ENCODE peak calls at places on chromosomes 1 and 21, in nine cellular contexts. One of them, this sample, is unnamed. For H3K9me3, the result is how much of the 10 kb centered on the place peaks cover.

GRCh38 chr1:56065729-56066128 is 513.6 kb downstream of the PLPP3 start:
- DNase-seq in transverse colon: no peak
- DNase-seq in kidney: no peak
- DNase-seq in heart right ventricle: no peak
- DNase-seq in heart left ventricle: no peak
- DNase-seq in cardiac muscle cell: no peak
- DNase-seq in IMR-90: no peak
- DNase-seq in CD8-positive, alpha-beta T cell: no peak
- DNase-seq in breast epithelium: no peak
- DNase-seq in this sample: no peak

GRCh38 chr1:24409535-24409934 is 4.0 kb downstream of the STPG1 start:
- DNase-seq in cardiac muscle cell: no peak
- DNase-seq in IMR-90: peak
- DNase-seq in heart left ventricle: no peak
- DNase-seq in breast epithelium: no peak
- DNase-seq in kidney: no peak
- DNase-seq in CD8-positive, alpha-beta T cell: no peak
- DNase-seq in transverse colon: no peak
- DNase-seq in heart right ventricle: no peak
- DNase-seq in this sample: no peak

GRCh38 chr1:156119503-156120209 is 5.1 kb downstream of the LMNA start:
- DNase-seq in CD8-positive, alpha-beta T cell: no peak
- DNase-seq in kidney: peak
- DNase-seq in heart right ventricle: no peak
- DNase-seq in breast epithelium: no peak
- DNase-seq in IMR-90: peak
- DNase-seq in transverse colon: peak
- DNase-seq in heart left ventricle: peak
- DNase-seq in cardiac muscle cell: no peak
- DNase-seq in this sample: peak

GRCh38 chr1:47738560-47739182 is 258.5 kb downstream of the TRABD2B start:
- DNase-seq in transverse colon: peak
- DNase-seq in cardiac muscle cell: peak
- DNase-seq in heart left ventricle: peak
- DNase-seq in IMR-90: peak
- DNase-seq in CD8-positive, alpha-beta T cell: no peak
- DNase-seq in breast epithelium: peak
- DNase-seq in kidney: peak
- DNase-seq in heart right ventricle: peak
- DNase-seq in this sample: peak

GRCh38 chr1:30569384-30569783 is 154.0 kb downstream of the MATN1 start:
- DNase-seq in IMR-90: no peak
- DNase-seq in heart right ventricle: no peak
- DNase-seq in transverse colon: no peak
- DNase-seq in breast epithelium: no peak
- DNase-seq in kidney: no peak
- DNase-seq in heart left ventricle: no peak
- DNase-seq in CD8-positive, alpha-beta T cell: no peak
- DNase-seq in cardiac muscle cell: no peak
- DNase-seq in this sample: no peak

GRCh38 chr1:65514083-65514482 is 93.6 kb downstream of the LEPR start:
- DNase-seq in transverse colon: no peak
- DNase-seq in breast epithelium: no peak
- DNase-seq in cardiac muscle cell: no peak
- DNase-seq in IMR-90: peak
- DNase-seq in heart left ventricle: no peak
- DNase-seq in CD8-positive, alpha-beta T cell: no peak
- DNase-seq in heart right ventricle: no peak
- DNase-seq in kidney: no peak
- DNase-seq in this sample: no peak

GRCh38 chr1:218164111-218164929 is 120.8 kb upstream of the RRP15 start:
- DNase-seq in breast epithelium: no peak
- DNase-seq in heart left ventricle: peak
- DNase-seq in CD8-positive, alpha-beta T cell: no peak
- DNase-seq in kidney: peak
- DNase-seq in heart right ventricle: peak
- DNase-seq in IMR-90: peak
- DNase-seq in cardiac muscle cell: peak
- DNase-seq in transverse colon: peak
- DNase-seq in this sample: peak

GRCh38 chr1:111212634-111213335 is 12.3 kb upstream of the DENND2D start:
- DNase-seq in heart right ventricle: no peak
- DNase-seq in breast epithelium: no peak
- DNase-seq in CD8-positive, alpha-beta T cell: no peak
- DNase-seq in cardiac muscle cell: no peak
- DNase-seq in kidney: no peak
- DNase-seq in transverse colon: no peak
- DNase-seq in heart left ventricle: no peak
- DNase-seq in IMR-90: no peak
- DNase-seq in this sample: no peak

GRCh38 chr1:147213271-147213670 is 11.9 kb downstream of the FMO5 start:
- DNase-seq in heart left ventricle: no peak
- DNase-seq in kidney: no peak
- DNase-seq in cardiac muscle cell: no peak
- DNase-seq in IMR-90: no peak
- DNase-seq in transverse colon: no peak
- DNase-seq in breast epithelium: no peak
- DNase-seq in CD8-positive, alpha-beta T cell: no peak
- DNase-seq in heart right ventricle: no peak
- DNase-seq in this sample: no peak

GRCh38 chr1:87450615-87451209 is 122.0 kb downstream of the LMO4 start:
- DNase-seq in transverse colon: peak
- DNase-seq in breast epithelium: no peak
- DNase-seq in kidney: no peak
- DNase-seq in heart left ventricle: no peak
- DNase-seq in CD8-positive, alpha-beta T cell: peak
- DNase-seq in cardiac muscle cell: no peak
- DNase-seq in IMR-90: no peak
- DNase-seq in heart right ventricle: no peak
- DNase-seq in this sample: no peak

GRCh38 chr1:37940299-37940947 is 6.4 kb downstream of the INPP5B start:
- DNase-seq in CD8-positive, alpha-beta T cell: no peak
- DNase-seq in cardiac muscle cell: no peak
- DNase-seq in breast epithelium: no peak
- DNase-seq in heart left ventricle: no peak
- DNase-seq in IMR-90: no peak
- DNase-seq in heart right ventricle: no peak
- DNase-seq in transverse colon: peak
- DNase-seq in kidney: no peak
- DNase-seq in this sample: no peak

GRCh38 chr1:186872356-186872755 is 43.6 kb downstream of the PLA2G4A start:
- DNase-seq in CD8-positive, alpha-beta T cell: no peak
- DNase-seq in kidney: no peak
- DNase-seq in heart left ventricle: no peak
- DNase-seq in cardiac muscle cell: no peak
- DNase-seq in breast epithelium: no peak
- DNase-seq in heart right ventricle: no peak
- DNase-seq in transverse colon: no peak
- DNase-seq in IMR-90: no peak
- DNase-seq in this sample: no peak

GRCh38 chr1:189619682-189620332 is 857.9 kb downstream of the BRINP3 start:
- DNase-seq in CD8-positive, alpha-beta T cell: no peak
- DNase-seq in heart right ventricle: no peak
- DNase-seq in breast epithelium: no peak
- DNase-seq in heart left ventricle: no peak
- DNase-seq in cardiac muscle cell: no peak
- DNase-seq in transverse colon: no peak
- DNase-seq in kidney: no peak
- DNase-seq in IMR-90: peak
- DNase-seq in this sample: peak

GRCh38 chr1:209048961-209049669 is 534.4 kb upstream of the CAMK1G start:
- DNase-seq in cardiac muscle cell: no peak
- DNase-seq in kidney: no peak
- DNase-seq in heart left ventricle: no peak
- DNase-seq in CD8-positive, alpha-beta T cell: no peak
- DNase-seq in breast epithelium: no peak
- DNase-seq in heart right ventricle: no peak
- DNase-seq in IMR-90: no peak
- DNase-seq in transverse colon: no peak
- DNase-seq in this sample: peak

GRCh38 chr1:45924736-45925135 is 121.3 kb downstream of the MAST2 start:
- DNase-seq in cardiac muscle cell: no peak
- DNase-seq in heart right ventricle: no peak
- DNase-seq in breast epithelium: no peak
- DNase-seq in IMR-90: peak
- DNase-seq in transverse colon: no peak
- DNase-seq in heart left ventricle: no peak
- DNase-seq in kidney: no peak
- DNase-seq in CD8-positive, alpha-beta T cell: no peak
- DNase-seq in this sample: no peak

GRCh38 chr1:40625076-40625475 is 40.4 kb downstream of the RIMS3 start:
- DNase-seq in kidney: no peak
- DNase-seq in heart right ventricle: peak
- DNase-seq in heart left ventricle: peak
- DNase-seq in cardiac muscle cell: peak
- DNase-seq in transverse colon: peak
- DNase-seq in CD8-positive, alpha-beta T cell: peak
- DNase-seq in IMR-90: no peak
- DNase-seq in breast epithelium: no peak
- DNase-seq in this sample: no peak

GRCh38 chr1:63828322-63829044 is 54.7 kb downstream of the ROR1 start:
- DNase-seq in IMR-90: no peak
- DNase-seq in breast epithelium: no peak
- DNase-seq in transverse colon: no peak
- DNase-seq in heart right ventricle: no peak
- DNase-seq in CD8-positive, alpha-beta T cell: no peak
- DNase-seq in kidney: no peak
- DNase-seq in cardiac muscle cell: no peak
- DNase-seq in heart left ventricle: no peak
- DNase-seq in this sample: peak

GRCh38 chr21:21165063-21165645 is 166.9 kb downstream of the NCAM2 start:
- DNase-seq in CD8-positive, alpha-beta T cell: no peak
- DNase-seq in transverse colon: no peak
- DNase-seq in breast epithelium: no peak
- DNase-seq in kidney: no peak
- DNase-seq in heart left ventricle: peak
- DNase-seq in heart right ventricle: peak
- DNase-seq in cardiac muscle cell: no peak
- DNase-seq in IMR-90: peak
- DNase-seq in this sample: peak

GRCh38 chr1:117695796-117696505 is 90.1 kb downstream of the TENT5C start:
- DNase-seq in heart right ventricle: peak
- DNase-seq in kidney: no peak
- DNase-seq in CD8-positive, alpha-beta T cell: no peak
- DNase-seq in IMR-90: peak
- DNase-seq in heart left ventricle: no peak
- DNase-seq in transverse colon: no peak
- DNase-seq in cardiac muscle cell: no peak
- DNase-seq in breast epithelium: no peak
- DNase-seq in this sample: no peak

GRCh38 chr1:112729909-112730308 is 14.8 kb upstream of the PPM1J start:
- DNase-seq in kidney: no peak
- DNase-seq in cardiac muscle cell: no peak
- DNase-seq in breast epithelium: no peak
- DNase-seq in heart right ventricle: no peak
- DNase-seq in transverse colon: no peak
- DNase-seq in heart left ventricle: no peak
- DNase-seq in CD8-positive, alpha-beta T cell: no peak
- DNase-seq in IMR-90: no peak
- DNase-seq in this sample: no peak

GRCh38 chr1:15858069-15858670 is 10.7 kb downstream of the SPEN start:
- DNase-seq in CD8-positive, alpha-beta T cell: no peak
- DNase-seq in heart right ventricle: no peak
- DNase-seq in breast epithelium: no peak
- DNase-seq in cardiac muscle cell: no peak
- DNase-seq in kidney: no peak
- DNase-seq in IMR-90: no peak
- DNase-seq in heart left ventricle: no peak
- DNase-seq in transverse colon: no peak
- DNase-seq in this sample: no peak
- H3K27ac ChIP-seq in CD8-positive, alpha-beta T cell: no peak
- H3K27ac ChIP-seq in heart right ventricle: no peak
- H3K27ac ChIP-seq in breast epithelium: no peak
- H3K27ac ChIP-seq in cardiac muscle cell: peak
- H3K27ac ChIP-seq in kidney: no peak
- H3K27ac ChIP-seq in IMR-90: no peak
- H3K27ac ChIP-seq in heart left ventricle: no peak
- H3K27ac ChIP-seq in transverse colon: no peak
- H3K27ac ChIP-seq in this sample: no peak

DNA sequence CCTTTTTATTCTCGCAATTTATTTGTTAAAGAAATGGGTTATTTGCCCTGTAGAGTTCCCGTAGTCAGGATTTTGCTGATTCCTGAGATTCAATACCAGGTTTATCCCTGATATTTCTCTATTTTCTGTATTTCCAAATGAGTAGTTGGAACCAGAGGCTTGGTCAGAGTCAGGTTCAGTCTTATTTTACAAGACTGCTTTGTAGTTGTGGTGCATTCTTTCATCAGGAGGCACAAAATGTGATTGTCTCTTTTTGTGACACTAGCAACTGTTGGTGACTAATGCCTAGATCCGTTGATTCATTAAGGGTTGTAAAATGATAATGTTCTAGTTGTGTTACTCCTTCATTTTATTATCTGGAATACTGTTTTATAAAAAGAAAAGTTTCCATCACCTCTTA is 95.5 kb upstream of the TPTE start:
- DNase-seq in transverse colon: no peak
- DNase-seq in kidney: no peak
- DNase-seq in heart left ventricle: no peak
- DNase-seq in IMR-90: no peak
- DNase-seq in cardiac muscle cell: no peak
- DNase-seq in breast epithelium: no peak
- DNase-seq in CD8-positive, alpha-beta T cell: no peak
- DNase-seq in heart right ventricle: no peak
- DNase-seq in this sample: no peak
- H3K9me3 ChIP-seq in transverse colon: under half
- H3K9me3 ChIP-seq in kidney: under half
- H3K9me3 ChIP-seq in heart left ventricle: under half
- H3K9me3 ChIP-seq in IMR-90: under half
- H3K9me3 ChIP-seq in cardiac muscle cell: under half
- H3K9me3 ChIP-seq in breast epithelium: under half
- H3K9me3 ChIP-seq in CD8-positive, alpha-beta T cell: under half
- H3K9me3 ChIP-seq in heart right ventricle: under half
- H3K9me3 ChIP-seq in this sample: under half

DNA sequence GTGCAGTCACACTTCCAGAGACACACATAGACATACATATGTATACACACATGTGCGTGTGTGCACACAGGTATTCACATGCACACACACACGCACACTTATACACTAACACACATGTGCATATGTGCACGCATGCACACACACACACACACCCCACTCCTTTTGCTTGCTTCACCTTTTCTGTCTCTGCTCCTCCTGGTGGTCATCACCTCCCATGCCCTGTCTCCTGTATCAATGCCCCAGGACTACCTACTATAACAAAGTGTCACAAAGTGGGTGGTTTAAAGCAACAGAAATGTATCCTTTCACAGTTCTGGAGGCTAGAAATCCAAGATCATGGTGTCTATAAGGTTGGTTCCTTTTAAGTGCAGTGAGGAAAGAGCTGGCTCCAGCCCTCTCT is 27.4 kb downstream of the ETS2 start:
- DNase-seq in kidney: no peak
- DNase-seq in heart left ventricle: no peak
- DNase-seq in cardiac muscle cell: no peak
- DNase-seq in IMR-90: no peak
- DNase-seq in heart right ventricle: no peak
- DNase-seq in transverse colon: no peak
- DNase-seq in breast epithelium: no peak
- DNase-seq in CD8-positive, alpha-beta T cell: no peak
- DNase-seq in this sample: no peak
- H3K27ac ChIP-seq in kidney: no peak
- H3K27ac ChIP-seq in heart left ventricle: no peak
- H3K27ac ChIP-seq in cardiac muscle cell: no peak
- H3K27ac ChIP-seq in IMR-90: no peak
- H3K27ac ChIP-seq in heart right ventricle: no peak
- H3K27ac ChIP-seq in transverse colon: no peak
- H3K27ac ChIP-seq in breast epithelium: no peak
- H3K27ac ChIP-seq in CD8-positive, alpha-beta T cell: no peak
- H3K27ac ChIP-seq in this sample: no peak

GRCh38 chr1:80509965-80510522 is 1290.7 kb upstream of the ADGRL2 start:
- DNase-seq in kidney: no peak
- DNase-seq in breast epithelium: no peak
- DNase-seq in heart left ventricle: no peak
- DNase-seq in transverse colon: no peak
- DNase-seq in CD8-positive, alpha-beta T cell: no peak
- DNase-seq in IMR-90: no peak
- DNase-seq in heart right ventricle: no peak
- DNase-seq in cardiac muscle cell: peak
- DNase-seq in this sample: no peak
- H3K9me3 ChIP-seq in kidney: under half
- H3K9me3 ChIP-seq in breast epithelium: under half
- H3K9me3 ChIP-seq in heart left ventricle: under half
- H3K9me3 ChIP-seq in transverse colon: under half
- H3K9me3 ChIP-seq in CD8-positive, alpha-beta T cell: under half
- H3K9me3 ChIP-seq in IMR-90: under half
- H3K9me3 ChIP-seq in heart right ventricle: under half
- H3K9me3 ChIP-seq in cardiac muscle cell: under half
- H3K9me3 ChIP-seq in this sample: under half